ENCODE peak calls at places on chromosomes 16 and 17, in six cellular contexts. T is left colon; G is brain microvascular endothelial cell; E is H9; Z is T-helper 9 cell; X is natural killer cell treated with Interleukin-12 subunit alpha and Interleukin-12 subunit beta and Interleukin-15 and Interleukin-18, amount 100 ng/mL, for 72 hours. M is an unnamed sample.

GRCh38 chr17:33725675-33726271 is 432.7 kb upstream of the ASIC2 start:
- DNase-seq in Z (no peak), G (peak; percentile 17), T (no peak), E (peak; percentile 84), X (no peak), M (peak; percentile 30)

GRCh38 chr16:24929409-24929808 is 83.6 kb downstream of the SLC5A11 start:
- DNase-seq in Z (no peak), T (no peak), G (no peak), X (no peak), E (no peak), M (no peak)

GRCh38 chr17:1975573-1975972 is 49.6 kb downstream of the RTN4RL1 start:
- DNase-seq in G (no peak), T (no peak), X (no peak), E (no peak), Z (no peak), M (no peak)

GRCh38 chr16:53743149-53743566 is 39.2 kb downstream of the FTO start:
- DNase-seq in X (no peak), E (peak; percentile 45), G (no peak), Z (no peak), T (no peak), M (no peak)

GRCh38 chr16:56625943-56626654 is 518 bp downstream of the MT1E start:
- DNase-seq in X (no peak), T (peak; percentile 74), G (peak; percentile 66), E (no peak), Z (no peak), M (peak; percentile 29)

GRCh38 chr16:82379601-82380000 is 209.6 kb upstream of the MPHOSPH6 start:
- DNase-seq in G (no peak), Z (no peak), X (no peak), T (no peak), E (no peak), M (no peak)

GRCh38 chr17:58447039-58447975 is 30.0 kb upstream of the RNF43 start:
- DNase-seq in G (peak; percentile 81), T (peak; percentile 62), E (peak; percentile 95), Z (peak; percentile 34), X (peak; percentile 65), M (peak; percentile 74)

GRCh38 chr16:11674818-11675560 is 6.7 kb downstream of the SNN start:
- DNase-seq in X (no peak), E (no peak), G (peak; percentile 24), T (no peak), Z (no peak), M (no peak)

GRCh38 chr17:73773702-73774101 is 129.5 kb upstream of the SDK2 start:
- DNase-seq in T (no peak), G (no peak), X (no peak), E (no peak), Z (no peak), M (no peak)

GRCh38 chr16:69408451-69408850 is 16.0 kb upstream of the CYB5B start:
- DNase-seq in X (no peak), Z (no peak), E (no peak), T (peak; percentile 88), G (no peak), M (no peak)

GRCh38 chr17:61352771-61353170 is 46.9 kb upstream of the TBX2 start:
- DNase-seq in Z (no peak), E (peak; percentile 62), G (no peak), T (no peak), X (no peak), M (no peak)

GRCh38 chr16:57619606-57620315 is 8.7 kb upstream of the ADGRG1 start:
- DNase-seq in Z (no peak), X (peak; percentile 57), E (no peak), G (no peak), T (peak; percentile 93), M (no peak)

GRCh38 chr17:78263063-78263735 is 31.8 kb downstream of the TMEM235 start:
- DNase-seq in G (no peak), Z (no peak), E (peak; percentile 46), X (no peak), T (peak; percentile 76), M (peak; percentile 62)

GRCh38 chr16:70714526-70715112 is 28.8 kb upstream of the MTSS2 start:
- DNase-seq in E (no peak), T (no peak), Z (no peak), G (no peak), X (no peak), M (no peak)

GRCh38 chr16:87057291-87057881 is 259.8 kb downstream of the C16orf95 start:
- DNase-seq in X (no peak), Z (no peak), E (peak; percentile 73), T (no peak), G (no peak), M (no peak)

GRCh38 chr16:80778707-80779106 is 25.7 kb downstream of the CDYL2 start:
- DNase-seq in G (no peak), T (no peak), Z (no peak), E (no peak), X (no peak), M (no peak)

GRCh38 chr16:10679921-10680320 is 14.8 kb downstream of the TEKT5 start:
- DNase-seq in X (no peak), G (no peak), T (no peak), E (no peak), Z (no peak), M (no peak)

GRCh38 chr17:44222112-44222869 is 2.8 kb upstream of the UBTF start:
- DNase-seq in E (peak; percentile 88), T (peak; percentile 88), G (peak; percentile 59), X (no peak), Z (peak; percentile 44), M (peak; percentile 78)

GRCh38 chr17:6856054-6856453 is 24.5 kb upstream of the TEKT1 start:
- DNase-seq in X (no peak), G (no peak), Z (no peak), E (no peak), T (no peak), M (no peak)

GRCh38 chr17:27573971-27574525 is 56.9 kb upstream of the LGALS9 start:
- DNase-seq in G (peak; percentile 38), Z (no peak), X (no peak), T (no peak), E (no peak), M (no peak)

GRCh38 chr16:71249399-71249798 is 18.9 kb upstream of the HYDIN start:
- DNase-seq in T (no peak), X (no peak), E (peak; percentile 57), G (no peak), Z (no peak), M (no peak)

GRCh38 chr17:8019665-8020064 is 17.2 kb downstream of the GUCY2D start:
- DNase-seq in T (no peak), G (no peak), E (no peak), X (no peak), Z (no peak), M (no peak)

GRCh38 chr16:80924372-80924978 is 82.2 kb downstream of the CMC2 start:
- DNase-seq in Z (no peak), T (no peak), G (peak; percentile 59), E (peak; percentile 87), X (no peak), M (no peak)

GRCh38 chr17:73546770-73547345 is 97.4 kb downstream of the SDK2 start:
- DNase-seq in X (no peak), E (peak; percentile 83), Z (no peak), T (peak; percentile 67), G (no peak), M (peak; percentile 63)

GRCh38 chr17:35684046-35684802 is 47.2 kb upstream of the RASL10B start:
- DNase-seq in X (no peak), T (no peak), G (peak; percentile 6), E (peak; percentile 39), Z (no peak), M (no peak)

GRCh38 chr16:56355221-56355620 is 70.1 kb downstream of the AMFR start:
- DNase-seq in G (no peak), Z (no peak), T (peak; percentile 12), X (no peak), E (no peak), M (no peak)

GRCh38 chr17:1604831-1605528 is 23.7 kb downstream of the SLC43A2 start:
- DNase-seq in Z (no peak), X (no peak), T (no peak), E (peak; percentile 65), G (no peak), M (no peak)